ENCODE peak calls at places on chromosomes 13 and 19, in four cellular contexts. One of them, this sample, is unnamed.

GRCh38 chr19:55365922-55366321 is 2.9 kb upstream of the GARIN5B start:
- DNase-seq in IMR-90: no peak
- DNase-seq in GM12878: no peak
- DNase-seq in K562: no peak
- DNase-seq in this sample: no peak

GRCh38 chr19:33301011-33301899 is 1.1 kb downstream of the CEBPA start:
- DNase-seq in IMR-90: no peak
- DNase-seq in GM12878: no peak
- DNase-seq in K562: no peak
- DNase-seq in this sample: no peak

GRCh38 chr13:42354246-42355117 is 82.5 kb downstream of the AKAP11 start:
- DNase-seq in IMR-90: peak
- DNase-seq in GM12878: peak
- DNase-seq in K562: no peak
- DNase-seq in this sample: peak

GRCh38 chr19:46862974-46863632 is 2.3 kb downstream of the ARHGAP35 start:
- DNase-seq in IMR-90: no peak
- DNase-seq in GM12878: no peak
- DNase-seq in K562: peak
- DNase-seq in this sample: no peak

GRCh38 chr13:98556417-98556816 is 20.5 kb downstream of the STK24 start:
- DNase-seq in IMR-90: no peak
- DNase-seq in GM12878: no peak
- DNase-seq in K562: no peak
- DNase-seq in this sample: no peak

GRCh38 chr13:30664689-30665088 is 47.0 kb downstream of the USPL1 start:
- DNase-seq in IMR-90: no peak
- DNase-seq in GM12878: no peak
- DNase-seq in K562: no peak
- DNase-seq in this sample: no peak

GRCh38 chr19:18850560-18851375 is 19.0 kb downstream of the UPF1 start:
- DNase-seq in IMR-90: no peak
- DNase-seq in GM12878: no peak
- DNase-seq in K562: no peak
- DNase-seq in this sample: peak

GRCh38 chr13:42981317-42981716 is 10.7 kb downstream of the EPSTI1 start:
- DNase-seq in IMR-90: peak
- DNase-seq in GM12878: no peak
- DNase-seq in K562: no peak
- DNase-seq in this sample: no peak

GRCh38 chr19:38596057-38596981 is 21.4 kb downstream of the MAP4K1 start:
- DNase-seq in IMR-90: no peak
- DNase-seq in GM12878: no peak
- DNase-seq in K562: peak
- DNase-seq in this sample: peak

GRCh38 chr13:23377603-23378002 is 55.9 kb downstream of the SACS start:
- DNase-seq in IMR-90: no peak
- DNase-seq in GM12878: no peak
- DNase-seq in K562: no peak
- DNase-seq in this sample: no peak

GRCh38 chr13:72508392-72508791 is 219.0 kb downstream of the MZT1 start:
- DNase-seq in IMR-90: no peak
- DNase-seq in GM12878: no peak
- DNase-seq in K562: no peak
- DNase-seq in this sample: no peak

GRCh38 chr13:21879263-21879914 is 208.5 kb downstream of the FGF9 start:
- DNase-seq in IMR-90: no peak
- DNase-seq in GM12878: no peak
- DNase-seq in K562: peak
- DNase-seq in this sample: no peak

GRCh38 chr13:84917252-84917878 is 881.9 kb downstream of the SLITRK6 start:
- DNase-seq in IMR-90: peak
- DNase-seq in GM12878: no peak
- DNase-seq in K562: no peak
- DNase-seq in this sample: peak

GRCh38 chr19:36420961-36421748 is 2.7 kb upstream of the ZFP82 start:
- DNase-seq in IMR-90: peak
- DNase-seq in GM12878: no peak
- DNase-seq in K562: no peak
- DNase-seq in this sample: peak

GRCh38 chr13:27201661-27202060 is 30.1 kb upstream of the USP12 start:
- DNase-seq in IMR-90: peak
- DNase-seq in GM12878: no peak
- DNase-seq in K562: no peak
- DNase-seq in this sample: no peak

GRCh38 chr19:19464339-19465098 is 50.8 kb downstream of the TSSK6 start:
- DNase-seq in IMR-90: peak
- DNase-seq in GM12878: no peak
- DNase-seq in K562: no peak
- DNase-seq in this sample: peak

GRCh38 chr13:69793803-69794453 is 313.7 kb upstream of the ATXN8OS start:
- DNase-seq in IMR-90: no peak
- DNase-seq in GM12878: no peak
- DNase-seq in K562: no peak
- DNase-seq in this sample: no peak

GRCh38 chr19:3589949-3590348 is 4.7 kb downstream of the GIPC3 start:
- DNase-seq in IMR-90: no peak
- DNase-seq in GM12878: no peak
- DNase-seq in K562: no peak
- DNase-seq in this sample: no peak

GRCh38 chr13:98325724-98326123 is 148.7 kb upstream of the RNF113B start:
- DNase-seq in IMR-90: no peak
- DNase-seq in GM12878: no peak
- DNase-seq in K562: no peak
- DNase-seq in this sample: no peak

GRCh38 chr19:18021121-18021755 is 13.3 kb downstream of the ARRDC2 start:
- DNase-seq in IMR-90: peak
- DNase-seq in GM12878: no peak
- DNase-seq in K562: peak
- DNase-seq in this sample: peak

GRCh38 chr13:52659340-52659739 is 6.7 kb downstream of the SUGT1 start:
- DNase-seq in IMR-90: no peak
- DNase-seq in GM12878: no peak
- DNase-seq in K562: no peak
- DNase-seq in this sample: no peak

GRCh38 chr13:52669677-52670076 is 17.0 kb downstream of the SUGT1 start:
- DNase-seq in IMR-90: no peak
- DNase-seq in GM12878: no peak
- DNase-seq in K562: no peak
- DNase-seq in this sample: no peak

GRCh38 chr13:52664269-52664668 is 11.6 kb downstream of the SUGT1 start:
- DNase-seq in IMR-90: no peak
- DNase-seq in GM12878: no peak
- DNase-seq in K562: no peak
- DNase-seq in this sample: no peak

GRCh38 chr13:52670726-52671125 is 18.1 kb downstream of the SUGT1 start:
- DNase-seq in IMR-90: no peak
- DNase-seq in GM12878: no peak
- DNase-seq in K562: no peak
- DNase-seq in this sample: no peak

DNA sequence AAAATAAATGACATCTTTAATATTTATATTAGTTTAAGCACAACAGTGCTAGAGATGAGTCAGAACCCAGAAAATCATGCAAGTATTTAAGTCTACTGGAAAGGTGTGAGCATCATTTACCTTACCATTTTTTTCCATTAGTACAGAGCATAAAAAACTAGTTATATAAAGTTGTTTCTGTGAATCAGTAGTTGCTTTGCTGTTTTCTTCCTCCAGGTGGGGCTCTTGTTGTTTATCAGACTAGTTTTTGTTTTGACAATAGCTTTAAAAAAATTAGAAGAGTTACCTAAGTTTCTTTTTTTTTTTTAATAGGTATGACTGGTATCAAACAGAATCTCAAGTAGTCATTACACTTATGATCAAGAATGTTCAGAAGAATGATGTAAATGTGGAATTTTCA is 12.7 kb downstream of the SUGT1 start:
- DNase-seq in IMR-90: peak
- DNase-seq in GM12878: no peak
- DNase-seq in K562: peak
- DNase-seq in this sample: peak
- TF ChIP-seq FOS in IMR-90: no peak
- TF ChIP-seq FOS in GM12878: no peak
- TF ChIP-seq FOS in K562: no peak
- TF ChIP-seq FOS in this sample: no peak

GRCh38 chr19:42140125-42140754 is 8.0 kb upstream of the POU2F2 start:
- DNase-seq in IMR-90: peak
- DNase-seq in GM12878: no peak
- DNase-seq in K562: peak
- DNase-seq in this sample: peak
- TF ChIP-seq FOS in IMR-90: no peak
- TF ChIP-seq FOS in GM12878: no peak
- TF ChIP-seq FOS in K562: no peak
- TF ChIP-seq FOS in this sample: no peak

GRCh38 chr13:110629735-110630134 is 14.4 kb downstream of the NAXD start:
- DNase-seq in IMR-90: no peak
- DNase-seq in GM12878: no peak
- DNase-seq in K562: no peak
- DNase-seq in this sample: no peak
- TF ChIP-seq FOS in IMR-90: no peak
- TF ChIP-seq FOS in GM12878: no peak
- TF ChIP-seq FOS in K562: no peak
- TF ChIP-seq FOS in this sample: no peak

DNA sequence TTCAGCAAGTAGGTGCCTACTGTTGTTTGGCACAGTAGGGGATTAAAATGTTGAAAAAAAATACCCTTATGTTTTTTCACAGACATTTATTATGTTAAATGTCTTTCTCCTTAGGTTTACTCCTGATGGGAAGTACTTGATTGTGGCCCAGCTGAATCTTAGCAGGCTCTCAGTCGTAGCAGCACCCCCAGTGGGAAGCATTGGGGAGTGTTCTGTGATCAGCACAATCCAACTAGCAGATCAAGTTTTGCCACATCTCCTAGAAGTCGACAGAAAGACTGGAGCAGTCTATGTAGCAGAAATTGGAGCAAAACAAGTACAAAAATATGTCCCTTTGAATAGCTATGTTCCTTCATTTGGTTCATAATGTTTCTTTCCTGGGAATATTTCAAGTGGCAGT is 9.3 kb downstream of the NHLRC3 start:
- DNase-seq in IMR-90: no peak
- DNase-seq in GM12878: no peak
- DNase-seq in K562: peak
- DNase-seq in this sample: no peak
- TF ChIP-seq FOS in IMR-90: no peak
- TF ChIP-seq FOS in GM12878: no peak
- TF ChIP-seq FOS in K562: no peak
- TF ChIP-seq FOS in this sample: no peak

GRCh38 chr13:32316030-32316344 is 679 bp downstream of the BRCA2 start:
- DNase-seq in IMR-90: no peak
- DNase-seq in GM12878: peak
- DNase-seq in K562: no peak
- DNase-seq in this sample: no peak
- TF ChIP-seq FOS in IMR-90: no peak
- TF ChIP-seq FOS in GM12878: no peak
- TF ChIP-seq FOS in K562: no peak
- TF ChIP-seq FOS in this sample: no peak

DNA sequence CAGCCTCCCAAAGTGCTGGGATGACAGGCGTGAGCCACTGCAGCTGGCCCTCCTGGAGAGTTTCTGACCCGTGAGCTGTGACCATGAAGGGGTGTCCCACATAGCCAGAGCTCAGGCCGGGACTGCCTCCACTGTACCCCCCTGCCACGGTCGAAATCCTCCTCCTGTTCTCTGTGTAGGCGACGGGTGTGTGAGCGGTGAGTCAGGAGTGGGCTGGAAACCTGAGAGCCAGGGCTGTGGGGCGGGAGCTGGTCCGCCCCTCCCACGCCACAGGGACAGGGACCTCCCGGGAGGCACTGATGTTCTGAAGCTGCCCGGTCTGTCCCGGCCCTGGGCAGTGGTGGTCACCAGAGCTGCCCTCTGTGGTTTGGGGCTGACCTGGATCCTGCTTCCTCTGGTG is 3.9 kb downstream of the WDR18 start:
- DNase-seq in IMR-90: no peak
- DNase-seq in GM12878: no peak
- DNase-seq in K562: no peak
- DNase-seq in this sample: no peak
- TF ChIP-seq FOS in IMR-90: no peak
- TF ChIP-seq FOS in GM12878: no peak
- TF ChIP-seq FOS in K562: no peak
- TF ChIP-seq FOS in this sample: no peak

This sample was measured in endothelial cell of umbilical vein.